ENCODE peak calls at places on chromosomes 7 and 10, in five cellular contexts. B, N, H, J and O are unnamed samples.

GRCh38 chr7:55405856-55406541 is 40.9 kb downstream of the LANCL2 start:
- DNase-seq in B (no peak), N (no peak), J (no peak), H (no peak), O (no peak)

GRCh38 chr10:47383254-47384147 is 592 bp downstream of the ZNF488 start:
- DNase-seq in N (no peak), J (peak; percentile 27), H (peak; percentile 11), B (peak; percentile 16), O (no peak)

GRCh38 chr10:47306429-47307210 is 6.6 kb downstream of the GDF10 start:
- DNase-seq in J (no peak), H (no peak), N (no peak), B (no peak), O (no peak)

GRCh38 chr10:69801434-69802315 is at the start of gene COL13A1:
- DNase-seq in H (peak; percentile 25), N (no peak), B (peak; percentile 75), J (no peak), O (peak; percentile 42)

GRCh38 chr7:130669051-130669700 is 628 bp upstream of the COPG2 start:
- DNase-seq in H (peak; percentile 17), N (no peak), B (no peak), J (no peak), O (no peak)

GRCh38 chr10:70761031-70761601 is 24.1 kb downstream of the TBATA start:
- DNase-seq in N (no peak), J (no peak), H (no peak), B (no peak), O (no peak)

GRCh38 chr7:93203496-93203895 is 22.8 kb downstream of the HEPACAM2 start:
- DNase-seq in J (no peak), H (no peak), B (no peak), N (no peak), O (no peak)

GRCh38 chr7:141430426-141431142 is 120.6 kb upstream of the AGK start:
- DNase-seq in B (no peak), H (no peak), N (no peak), J (no peak), O (no peak)

GRCh38 chr7:114574384-114574783 is 159.8 kb downstream of the FOXP2 start:
- DNase-seq in H (no peak), J (no peak), N (no peak), B (no peak), O (no peak)

GRCh38 chr7:24417526-24418120 is 133.6 kb downstream of the NPY start:
- DNase-seq in N (no peak), B (no peak), J (no peak), H (no peak), O (no peak)

GRCh38 chr10:108638225-108638624 is 1285.1 kb downstream of the XPNPEP1 start:
- DNase-seq in H (no peak), B (no peak), N (no peak), J (no peak), O (no peak)

GRCh38 chr7:7177044-7177517 is 5.3 kb upstream of the C1GALT1 start:
- DNase-seq in N (no peak), J (no peak), B (no peak), H (no peak), O (no peak)

GRCh38 chr10:45000764-45001381 is at the start of gene ZNF22:
- DNase-seq in J (peak; percentile 67), N (peak; percentile 69), H (no peak), B (peak; percentile 86), O (peak; percentile 86)

GRCh38 chr10:131636841-131637724 is 263.7 kb upstream of the PPP2R2D start:
- DNase-seq in N (no peak), H (no peak), B (no peak), J (no peak), O (no peak)

GRCh38 chr7:129781128-129781855 is 169.8 kb downstream of the NRF1 start:
- DNase-seq in N (peak; percentile 13), B (no peak), H (no peak), J (no peak), O (peak; percentile 72)

GRCh38 chr7:150503155-150503554 is 11.5 kb upstream of the GIMAP7 start:
- DNase-seq in H (no peak), J (no peak), N (no peak), B (no peak), O (no peak)

GRCh38 chr10:42955493-42955889 is 121.4 kb upstream of the RET start:
- DNase-seq in N (no peak), B (peak; percentile 57), H (no peak), J (peak; percentile 21), O (no peak)

GRCh38 chr7:128311003-128311402 is 32.7 kb downstream of the RBM28 start:
- DNase-seq in H (no peak), B (no peak), J (no peak), N (no peak), O (no peak)

GRCh38 chr10:58998924-58999713 is 177.3 kb upstream of the PHYHIPL start:
- DNase-seq in N (no peak), J (no peak), H (peak; percentile 59), B (no peak), O (no peak)

GRCh38 chr7:137578541-137578940 is 235.0 kb upstream of the PTN start:
- DNase-seq in B (no peak), J (no peak), H (no peak), N (no peak), O (no peak)

GRCh38 chr7:123796568-123796967 is 47.8 kb upstream of the WASL start:
- DNase-seq in H (no peak), J (no peak), N (no peak), B (no peak), O (no peak)

GRCh38 chr7:123795917-123796316 is 47.1 kb upstream of the WASL start:
- DNase-seq in B (no peak), J (no peak), N (no peak), H (no peak), O (no peak)

GRCh38 chr7:123802249-123802648 is 42.7 kb upstream of the HYAL4 start:
- DNase-seq in J (no peak), N (no peak), B (no peak), H (no peak), O (no peak)

GRCh38 chr7:123798527-123799188 is 46.3 kb upstream of the HYAL4 start:
- DNase-seq in B (no peak), J (peak; percentile 38), N (no peak), H (no peak), O (no peak)

GRCh38 chr7:123797673-123798526 is 47.1 kb upstream of the HYAL4 start:
- DNase-seq in N (peak; percentile 57), J (peak; percentile 31), H (no peak), B (no peak), O (peak; percentile 12)
- TF ChIP-seq CTCF in N (peak; percentile 67), J (peak; percentile 25), H (no peak), B (peak; percentile 81), O (peak; percentile 48)

GRCh38 chr10:3990307-3990706 is 205.3 kb upstream of the KLF6 start:
- DNase-seq in N (no peak), B (no peak), H (no peak), J (no peak), O (no peak)
- TF ChIP-seq CTCF in N (no peak), B (no peak), H (no peak), J (no peak), O (no peak)

DNA sequence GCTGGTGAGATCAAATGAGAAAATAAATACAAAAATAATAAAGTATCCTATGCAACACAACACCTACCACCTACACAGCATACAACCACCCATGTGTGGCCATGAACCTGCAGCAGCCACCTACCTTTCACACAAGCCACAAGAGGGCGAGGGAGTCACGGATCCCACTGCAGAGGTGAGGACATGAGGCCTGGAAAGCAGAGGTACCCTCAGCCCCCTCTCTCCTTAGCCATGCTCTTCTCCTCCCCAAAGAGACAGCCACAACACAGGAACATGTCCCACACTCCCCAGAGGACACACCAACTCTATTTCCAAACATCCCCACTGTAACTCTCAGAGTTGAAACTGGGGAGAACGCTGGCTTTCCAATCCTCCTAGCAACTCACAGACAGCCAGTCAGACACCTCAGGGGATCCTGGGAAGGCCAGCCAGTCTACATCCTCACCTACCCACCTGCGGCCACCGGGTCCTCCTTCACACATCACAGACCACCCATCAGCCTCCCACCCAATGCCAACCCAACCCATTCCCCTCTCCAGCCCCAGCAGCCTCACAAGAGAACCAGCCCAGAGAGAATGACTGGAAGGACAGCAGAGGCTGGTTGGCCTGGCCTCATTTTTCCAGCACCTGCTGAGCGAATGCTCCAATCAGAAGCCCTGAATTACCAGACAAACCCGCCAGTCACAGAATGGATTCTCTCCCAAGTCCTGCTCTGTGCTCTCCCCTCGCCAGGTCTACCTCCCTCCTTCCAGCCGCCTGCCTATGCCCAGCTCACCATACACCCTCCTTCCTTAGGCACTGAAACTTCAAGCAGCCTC is 18.4 kb downstream of the DLG5 start:
- DNase-seq in H (no peak), B (no peak), J (no peak), N (no peak), O (no peak)
- TF ChIP-seq CTCF in H (no peak), B (peak; percentile 20), J (no peak), N (peak; percentile 21), O (peak; percentile 41)

GRCh38 chr7:682810-683209 is 43.7 kb upstream of the DNAAF5 start:
- DNase-seq in H (no peak), J (no peak), N (no peak), B (no peak), O (no peak)

GRCh38 chr7:684416-684815 is 42.1 kb upstream of the DNAAF5 start:
- DNase-seq in H (no peak), J (no peak), N (no peak), B (no peak), O (no peak)

GRCh38 chr7:681551-682307 is 44.8 kb upstream of the DNAAF5 start:
- DNase-seq in H (no peak), B (no peak), N (no peak), J (no peak), O (no peak)

GRCh38 chr7:685540-685939 is 41.0 kb upstream of the DNAAF5 start:
- DNase-seq in H (no peak), N (no peak), J (no peak), B (no peak), O (no peak)

GRCh38 chr7:683526-684205 is 42.8 kb upstream of the DNAAF5 start:
- DNase-seq in H (no peak), N (no peak), J (no peak), B (no peak), O (no peak)
- TF ChIP-seq CTCF in H (no peak), N (no peak), J (no peak), B (no peak), O (no peak)

GRCh38 chr10:110402077-110402416 is 95.7 kb upstream of the DUSP5 start:
- DNase-seq in N (no peak), H (no peak), B (no peak), J (no peak), O (no peak)
- TF ChIP-seq CTCF in N (no peak), H (no peak), B (no peak), J (no peak), O (no peak)

GRCh38 chr10:48976208-48976607 is 36.6 kb upstream of the LRRC18 start:
- DNase-seq in B (no peak), N (peak; percentile 39), J (peak; percentile 34), H (no peak), O (no peak)
- TF ChIP-seq CTCF in B (peak; percentile 36), N (peak; percentile 48), J (no peak), H (no peak), O (peak; percentile 27)

DNA sequence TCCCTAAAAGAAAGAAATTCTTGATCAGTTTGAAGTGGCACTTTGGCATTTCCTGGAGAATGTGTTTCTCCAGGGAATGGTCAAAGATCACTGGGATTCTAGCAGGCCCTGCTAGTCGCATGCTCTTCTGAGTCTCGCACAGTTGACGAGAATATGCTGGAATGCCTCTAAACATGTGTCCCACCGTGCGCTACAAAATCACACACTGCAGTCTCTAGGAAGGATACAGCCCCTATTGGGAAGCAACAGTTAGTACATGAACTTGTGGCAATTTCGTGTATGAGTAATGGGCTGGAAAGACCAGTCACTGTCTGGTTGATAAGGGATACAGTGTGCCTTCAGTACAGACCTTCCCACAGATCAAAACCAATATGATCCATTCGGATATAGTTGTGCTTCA is 257.9 kb downstream of the PRPF18 start:
- DNase-seq in H (no peak), B (no peak), N (no peak), J (no peak), O (no peak)
- TF ChIP-seq CTCF in H (no peak), B (no peak), N (no peak), J (no peak), O (no peak)